ENCODE peak calls at places on chromosomes 16 and 17, in four cellular contexts. J, X, G and F are unnamed samples.

GRCh38 chr17:77312786-77313599 is 172.2 kb downstream of the SEC14L1 start:
- DNase-seq in J (no peak), X (no peak), G (peak), F (no peak)

GRCh38 chr16:85431431-85432124 is 181.5 kb upstream of the GSE1 start:
- DNase-seq in J (peak), X (no peak), G (no peak), F (no peak)

GRCh38 chr17:48539177-48539576 is 5.7 kb downstream of the HOXB2 start:
- DNase-seq in J (no peak), X (no peak), G (no peak), F (no peak)

GRCh38 chr17:79950711-79951110 is 85.0 kb downstream of the TBC1D16 start:
- DNase-seq in J (no peak), X (no peak), G (no peak), F (no peak)

GRCh38 chr17:71764507-71764906 is 356.3 kb upstream of the SOX9 start:
- DNase-seq in J (peak), X (no peak), G (peak), F (no peak)

GRCh38 chr16:66894948-66895696 is 14.8 kb downstream of the PDP2 start:
- DNase-seq in J (peak), X (peak), G (peak), F (no peak)

GRCh38 chr17:63447688-63448005 is 1.5 kb upstream of the CYB561 start:
- DNase-seq in J (no peak), X (peak), G (no peak), F (no peak)

GRCh38 chr16:50762241-50762640 is 20.4 kb downstream of the CYLD start:
- DNase-seq in J (no peak), X (no peak), G (no peak), F (no peak)

GRCh38 chr16:71542377-71542776 is 16.2 kb downstream of the CHST4 start:
- DNase-seq in J (peak), X (peak), G (peak), F (no peak)

GRCh38 chr16:66481081-66481942 is 54.2 kb downstream of the BEAN1 start:
- DNase-seq in J (no peak), X (no peak), G (no peak), F (no peak)

GRCh38 chr17:81715107-81715871 is 3.2 kb downstream of the SLC25A10 start:
- DNase-seq in J (no peak), X (no peak), G (no peak), F (no peak)

GRCh38 chr17:2635241-2635640 is 41.8 kb downstream of the PAFAH1B1 start:
- DNase-seq in J (no peak), X (no peak), G (no peak), F (no peak)

GRCh38 chr16:3825103-3825502 is 55.4 kb downstream of the CREBBP start:
- DNase-seq in J (no peak), X (no peak), G (no peak), F (no peak)

GRCh38 chr16:7090628-7091115 is 242.0 kb upstream of the RBFOX1 start:
- DNase-seq in J (no peak), X (no peak), G (no peak), F (no peak)

GRCh38 chr16:27195068-27195741 is 8.1 kb upstream of the KDM8 start:
- DNase-seq in J (no peak), X (no peak), G (no peak), F (no peak)

GRCh38 chr17:62089296-62089695 is 24.2 kb upstream of the MED13 start:
- DNase-seq in J (no peak), X (no peak), G (no peak), F (no peak)

GRCh38 chr17:67390006-67390645 is 13.0 kb downstream of the PITPNC1 start:
- DNase-seq in J (no peak), X (no peak), G (no peak), F (no peak)

GRCh38 chr16:79598341-79599181 is 2.0 kb downstream of the MAF start:
- DNase-seq in J (peak), X (no peak), G (no peak), F (no peak)

GRCh38 chr16:80058236-80058635 is 457.7 kb upstream of the MAF start:
- DNase-seq in J (no peak), X (no peak), G (no peak), F (no peak)

GRCh38 chr17:2215616-2216364 is 87.8 kb downstream of the SMG6 start:
- DNase-seq in J (peak), X (no peak), G (no peak), F (no peak)

GRCh38 chr17:59494757-59495368 is 70.5 kb upstream of the DHX40 start:
- DNase-seq in J (no peak), X (no peak), G (no peak), F (no peak)
- TF ChIP-seq TCF7 in J (no peak), X (no peak), G (no peak), F (no peak)

DNA sequence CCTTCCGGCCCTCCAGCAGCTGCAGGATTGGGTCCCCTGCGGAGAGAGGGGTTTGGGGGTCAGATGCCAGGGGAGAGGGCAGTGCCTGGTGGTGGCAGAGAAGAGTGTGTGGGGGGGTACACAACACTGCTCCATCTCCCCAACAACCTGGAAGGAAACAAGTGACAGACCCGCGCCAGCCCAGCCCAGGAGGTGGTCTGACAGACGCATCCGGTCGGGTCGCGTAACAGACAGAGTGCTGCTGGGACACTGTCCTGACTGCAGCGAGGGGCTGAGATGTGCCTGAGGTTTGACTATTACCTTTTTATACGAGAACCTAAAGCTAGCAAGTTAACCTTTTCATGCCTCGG is 16.2 kb downstream of the UNC13D start:
- DNase-seq in J (no peak), X (no peak), G (no peak), F (no peak)
- TF ChIP-seq TCF7 in J (no peak), X (no peak), G (no peak), F (no peak)

GRCh38 chr17:70139449-70139993 is 29.8 kb upstream of the KCNJ2 start:
- DNase-seq in J (no peak), X (no peak), G (no peak), F (no peak)

GRCh38 chr17:70136131-70136530 is 33.2 kb upstream of the KCNJ2 start:
- DNase-seq in J (no peak), X (no peak), G (no peak), F (no peak)

GRCh38 chr17:70134777-70135176 is 34.6 kb upstream of the KCNJ2 start:
- DNase-seq in J (no peak), X (no peak), G (no peak), F (no peak)

GRCh38 chr17:70137451-70138230 is 31.7 kb upstream of the KCNJ2 start:
- DNase-seq in J (no peak), X (no peak), G (no peak), F (peak)

DNA sequence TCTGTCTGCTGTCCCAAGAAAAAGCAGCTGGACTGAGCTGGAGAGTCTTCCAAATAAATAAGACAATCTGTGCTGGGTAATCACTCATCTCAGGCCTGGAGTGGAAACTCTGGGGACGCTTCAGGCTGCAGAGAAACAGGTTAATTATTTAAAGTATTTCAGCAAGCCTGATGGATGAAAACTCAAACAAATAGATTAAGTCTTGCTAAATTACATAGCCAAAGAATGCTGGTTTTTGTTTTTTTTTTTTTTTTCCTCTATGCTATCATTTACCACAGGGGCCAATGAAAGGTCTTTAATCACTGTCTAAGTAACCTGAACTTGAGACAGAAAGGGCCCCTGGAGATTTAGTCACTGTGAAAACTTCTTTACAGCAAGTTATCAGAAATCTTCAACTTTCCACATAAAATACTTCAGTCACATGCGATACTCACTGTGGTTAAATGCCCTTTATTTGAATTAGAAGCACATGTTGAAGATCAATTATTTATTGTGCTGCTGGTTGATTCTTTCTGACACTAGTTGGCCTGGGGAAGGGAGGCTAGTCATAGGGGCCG is 30.9 kb upstream of the KCNJ2 start:
- DNase-seq in J (no peak), X (no peak), G (no peak), F (no peak)
- TF ChIP-seq TCF7 in J (no peak), X (no peak), G (no peak), F (no peak)

DNA sequence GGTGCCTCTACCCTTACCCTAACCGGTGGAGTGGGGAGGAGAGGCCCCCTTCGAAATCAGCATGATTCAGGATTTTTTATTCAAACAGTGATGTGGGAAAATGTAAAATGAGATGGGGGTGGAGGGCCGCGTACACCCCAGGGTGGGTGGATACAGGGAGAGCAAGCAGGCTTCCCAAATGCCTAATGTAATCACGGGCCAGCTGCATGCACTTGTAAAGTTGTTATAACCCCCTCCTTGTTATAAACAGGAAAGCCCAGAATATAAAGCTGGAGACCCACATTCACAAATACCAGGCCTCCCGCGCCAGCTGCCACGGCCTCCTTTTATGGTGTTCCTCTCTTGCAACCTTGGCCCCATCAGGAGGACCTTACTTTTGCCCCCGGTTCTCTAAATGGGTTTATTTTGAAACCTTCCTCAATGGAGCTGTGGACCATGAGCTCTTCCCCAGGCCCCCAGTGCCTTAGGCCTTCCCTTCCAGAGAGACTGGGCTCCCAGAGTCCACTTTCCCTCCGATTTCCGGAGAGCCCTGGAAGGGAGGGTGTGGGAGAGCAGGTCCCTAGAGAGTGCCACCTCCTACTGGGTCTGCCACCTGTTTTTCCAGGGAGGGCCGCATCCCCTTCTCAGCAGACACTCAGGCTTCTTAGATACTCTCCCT is 906 bp upstream of the FOXL1 start:
- DNase-seq in J (no peak), X (no peak), G (no peak), F (no peak)
- TF ChIP-seq TCF7 in J (no peak), X (no peak), G (no peak), F (no peak)

DNA sequence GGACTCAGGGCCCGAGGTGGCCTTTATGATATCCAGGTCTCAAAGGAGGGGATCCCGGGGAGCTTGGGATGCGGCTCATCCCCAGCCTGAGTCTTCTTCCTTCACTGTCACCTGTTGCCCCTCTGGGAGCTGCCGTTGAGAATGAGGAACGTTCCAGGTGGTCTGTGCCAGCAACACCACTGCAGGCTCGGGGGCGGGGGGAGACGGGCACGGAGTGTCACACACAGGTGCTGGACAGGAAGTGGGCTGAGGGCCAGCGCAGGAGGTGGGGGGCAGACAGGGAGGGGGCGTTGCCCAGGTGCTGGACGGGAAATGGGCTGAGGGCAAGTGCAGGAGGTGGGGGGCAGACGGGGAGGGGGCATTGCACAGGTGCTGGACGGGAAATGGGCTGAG is 28.2 kb downstream of the METRNL start:
- DNase-seq in J (no peak), X (no peak), G (no peak), F (no peak)
- TF ChIP-seq TCF7 in J (no peak), X (no peak), G (no peak), F (no peak)